ENCODE peak calls at places on chromosomes 5 and 9, in five cellular contexts. T is gastrocnemius medialis, L is left lung, Q is fibroblast of lung, Z is pancreas. C is an unnamed sample.

GRCh38 chr5:149938791-149939358 is 5.7 kb downstream of the PDE6A start:
- DNase-seq in Z (no peak), T (peak; percentile 27), L (no peak), Q (peak; percentile 93), C (peak; percentile 98)

GRCh38 chr5:141717043-141717442 is 35.0 kb upstream of the ARAP3 start:
- DNase-seq in Z (no peak), L (no peak), T (no peak), Q (peak; percentile 1), C (no peak)

GRCh38 chr5:143013176-143013575 is 243.0 kb downstream of the ARHGAP26 start:
- DNase-seq in Z (no peak), Q (no peak), L (no peak), T (no peak), C (no peak)

GRCh38 chr9:81825831-81826540 is 102.2 kb upstream of the SPATA31D4 start:
- DNase-seq in L (no peak), Q (peak; percentile 81), T (no peak), Z (no peak), C (no peak)

GRCh38 chr9:18770509-18770908 is 262.5 kb downstream of the SAXO1 start:
- DNase-seq in T (no peak), Z (no peak), L (no peak), Q (no peak), C (no peak)

GRCh38 chr5:118854819-118855218 is 133.5 kb downstream of the DTWD2 start:
- DNase-seq in L (no peak), T (no peak), Z (no peak), Q (no peak), C (no peak)

GRCh38 chr9:76571288-76572204 is 112.6 kb downstream of the GCNT1 start:
- DNase-seq in Q (peak; percentile 30), Z (no peak), T (no peak), L (no peak), C (no peak)

GRCh38 chr5:83494102-83494620 is 22.6 kb downstream of the VCAN start:
- DNase-seq in T (no peak), Q (no peak), Z (no peak), L (no peak), C (no peak)

DNA sequence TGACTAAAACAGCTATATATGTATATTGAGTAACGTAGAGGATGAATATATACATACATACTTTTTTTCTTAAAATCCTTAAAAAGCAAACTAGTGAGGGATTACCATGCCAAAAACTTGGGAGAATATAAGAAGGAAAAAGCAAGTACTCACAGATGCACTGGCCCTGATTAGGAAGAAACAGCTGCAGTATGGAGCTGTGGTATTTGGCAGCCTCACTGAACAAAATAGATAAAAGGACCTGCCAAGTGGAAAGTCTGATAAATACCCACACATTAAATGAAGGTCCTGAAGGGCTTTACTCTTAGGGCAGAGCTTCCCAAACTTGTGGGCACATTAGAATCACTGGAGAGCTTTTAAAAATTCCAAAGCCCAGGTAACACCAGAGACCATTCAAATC is 80.6 kb downstream of the FEM1C start:
- DNase-seq in T (no peak), Q (peak; percentile 67), L (no peak), Z (no peak), C (no peak)
- H3K27ac ChIP-seq in T (no peak overlapping the region), Q (no peak overlapping the region), L (no peak overlapping the region), Z (no peak overlapping the region), C (no peak overlapping the region)

GRCh38 chr5:34007675-34008600 is at the start of gene AMACR:
- DNase-seq in Q (peak; percentile 92), L (peak; percentile 91), Z (peak; percentile 93), T (peak; percentile 93), C (peak; percentile 89)
- TF ChIP-seq CTCF in Q (no peak), L (no peak), Z (no peak), T (no peak), C (no peak)

GRCh38 chr5:135193213-135194125 is 159.4 kb upstream of the PITX1 start:
- DNase-seq in L (no peak), Z (no peak), T (no peak), Q (peak; percentile 84), C (peak; percentile 31)
- H3K4me3 ChIP-seq in L (no peak overlapping the region), Z (no peak overlapping the region), T (no peak overlapping the region), Q (no peak overlapping the region), C (no peak overlapping the region)

GRCh38 chr5:90571147-90571773 is 12.7 kb downstream of the ADGRV1 start:
- DNase-seq in L (no peak), Q (no peak), Z (no peak), T (no peak), C (no peak)
- H3K27ac ChIP-seq in L (no peak overlapping the region), Q (no peak overlapping the region), Z (no peak overlapping the region), T (no peak overlapping the region), C (no peak overlapping the region)

C was measured in mammary epithelial cell.